ENCODE peak calls at places on chromosomes 2 and 18, in five cellular contexts. One of them, this sample, is unnamed. For H3K36me3 and H3K9me3, the result is how much of the 10 kb centered on the place peaks cover.

GRCh38 chr2:68223419-68223818 is 28.9 kb downstream of the PPP3R1 start:
- DNase-seq in adrenal gland: no peak
- DNase-seq in HCT116: no peak
- DNase-seq in tibial artery: no peak
- DNase-seq in PC-3: no peak
- DNase-seq in this sample: no peak

GRCh38 chr2:201430839-201431238 is 20.4 kb downstream of the TRAK2 start:
- DNase-seq in PC-3: no peak
- DNase-seq in tibial artery: no peak
- DNase-seq in adrenal gland: no peak
- DNase-seq in HCT116: no peak
- DNase-seq in this sample: no peak

GRCh38 chr18:79927597-79928562 is 23.6 kb downstream of the SLC66A2 start:
- DNase-seq in tibial artery: peak
- DNase-seq in PC-3: no peak
- DNase-seq in HCT116: no peak
- DNase-seq in adrenal gland: no peak
- DNase-seq in this sample: no peak

GRCh38 chr2:206231669-206232286 is 42.7 kb upstream of the ZDBF2 start:
- DNase-seq in HCT116: no peak
- DNase-seq in adrenal gland: no peak
- DNase-seq in tibial artery: no peak
- DNase-seq in PC-3: no peak
- DNase-seq in this sample: no peak

GRCh38 chr2:12091201-12091806 is 344.9 kb downstream of the LPIN1 start:
- DNase-seq in HCT116: no peak
- DNase-seq in tibial artery: no peak
- DNase-seq in PC-3: peak
- DNase-seq in adrenal gland: no peak
- DNase-seq in this sample: no peak

GRCh38 chr2:119255760-119256573 is 32.3 kb downstream of the STEAP3 start:
- DNase-seq in HCT116: peak
- DNase-seq in adrenal gland: peak
- DNase-seq in PC-3: peak
- DNase-seq in tibial artery: no peak
- DNase-seq in this sample: no peak

GRCh38 chr2:25322313-25322712 is 19.4 kb downstream of the DNMT3A start:
- DNase-seq in PC-3: no peak
- DNase-seq in tibial artery: no peak
- DNase-seq in adrenal gland: no peak
- DNase-seq in HCT116: no peak
- DNase-seq in this sample: peak

GRCh38 chr2:71658771-71659170 is 205.4 kb downstream of the DYSF start:
- DNase-seq in adrenal gland: no peak
- DNase-seq in HCT116: no peak
- DNase-seq in tibial artery: peak
- DNase-seq in PC-3: no peak
- DNase-seq in this sample: no peak

GRCh38 chr2:63890678-63891077 is 49.0 kb downstream of the UGP2 start:
- DNase-seq in tibial artery: no peak
- DNase-seq in adrenal gland: no peak
- DNase-seq in PC-3: no peak
- DNase-seq in HCT116: no peak
- DNase-seq in this sample: no peak

DNA sequence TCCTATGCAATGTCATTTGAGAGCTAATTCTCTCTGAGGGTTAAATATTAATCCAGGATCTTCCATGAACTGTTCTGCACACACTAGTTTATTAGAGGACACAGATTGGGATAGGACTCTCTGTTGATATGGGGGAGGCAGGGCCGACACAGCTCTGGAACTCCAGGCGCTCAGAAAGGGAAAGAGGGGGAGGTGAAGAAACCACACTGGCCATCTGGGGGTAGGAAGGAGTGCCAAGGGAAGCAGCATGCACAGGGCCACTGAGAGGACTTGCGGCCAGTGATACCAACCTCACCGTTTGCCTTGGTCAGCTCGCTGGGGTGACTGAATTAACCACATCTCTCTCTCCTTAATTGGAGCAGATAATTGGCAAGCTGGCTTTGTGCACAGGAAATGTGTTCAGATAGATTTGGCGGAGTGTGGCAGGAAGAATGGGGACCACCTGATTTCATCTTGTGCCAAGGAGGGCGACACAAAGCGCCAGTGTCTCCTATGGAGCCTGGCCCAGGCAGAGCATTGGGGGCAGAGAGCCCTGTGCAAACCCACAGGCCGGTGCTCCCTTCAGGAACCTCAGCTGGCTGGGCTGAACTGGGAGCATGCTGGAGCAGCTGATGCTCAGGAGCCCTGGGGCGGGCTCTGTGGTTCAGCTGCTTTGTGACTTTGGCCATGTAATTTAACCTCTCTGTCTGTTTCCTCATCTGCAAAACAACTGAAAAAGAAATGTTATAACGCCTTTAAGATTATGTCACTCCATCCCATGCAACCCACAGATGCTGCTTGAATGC is 114.8 kb upstream of the STON1 start:
- DNase-seq in adrenal gland: no peak
- DNase-seq in HCT116: no peak
- DNase-seq in tibial artery: no peak
- DNase-seq in PC-3: no peak
- DNase-seq in this sample: peak
- H3K36me3 ChIP-seq in adrenal gland: under half
- H3K36me3 ChIP-seq in HCT116: under half
- H3K36me3 ChIP-seq in tibial artery: under half
- H3K36me3 ChIP-seq in PC-3: under half
- H3K36me3 ChIP-seq in this sample: under half

GRCh38 chr2:202514732-202515131 is 120.0 kb upstream of the FAM117B start:
- DNase-seq in PC-3: no peak
- DNase-seq in HCT116: no peak
- DNase-seq in tibial artery: no peak
- DNase-seq in adrenal gland: no peak
- DNase-seq in this sample: no peak

GRCh38 chr2:202521470-202521869 is 113.3 kb upstream of the FAM117B start:
- DNase-seq in HCT116: no peak
- DNase-seq in tibial artery: no peak
- DNase-seq in PC-3: no peak
- DNase-seq in adrenal gland: no peak
- DNase-seq in this sample: no peak

DNA sequence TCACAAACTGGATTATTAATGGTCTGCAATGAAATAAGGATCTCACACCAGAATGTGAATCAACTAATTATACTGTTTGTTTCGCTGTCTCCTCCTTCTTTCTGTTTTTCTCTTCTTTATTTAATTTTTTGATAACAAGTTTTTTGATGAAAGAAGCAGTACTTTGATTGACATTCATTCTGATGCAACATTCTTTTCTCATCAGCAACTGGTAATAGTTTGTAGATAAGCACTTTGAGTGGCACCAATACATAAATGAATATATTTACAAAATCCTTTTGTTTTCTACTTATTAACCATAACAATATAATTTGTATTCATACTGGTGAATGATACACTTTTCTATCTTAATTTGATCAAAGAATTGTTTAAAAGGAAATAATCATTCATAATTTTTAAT is 115.3 kb upstream of the FAM117B start:
- DNase-seq in HCT116: no peak
- DNase-seq in tibial artery: no peak
- DNase-seq in PC-3: no peak
- DNase-seq in adrenal gland: no peak
- DNase-seq in this sample: no peak
- H3K27ac ChIP-seq in HCT116: no peak
- H3K27ac ChIP-seq in tibial artery: no peak
- H3K27ac ChIP-seq in PC-3: no peak
- H3K27ac ChIP-seq in adrenal gland: no peak
- H3K27ac ChIP-seq in this sample: no peak

DNA sequence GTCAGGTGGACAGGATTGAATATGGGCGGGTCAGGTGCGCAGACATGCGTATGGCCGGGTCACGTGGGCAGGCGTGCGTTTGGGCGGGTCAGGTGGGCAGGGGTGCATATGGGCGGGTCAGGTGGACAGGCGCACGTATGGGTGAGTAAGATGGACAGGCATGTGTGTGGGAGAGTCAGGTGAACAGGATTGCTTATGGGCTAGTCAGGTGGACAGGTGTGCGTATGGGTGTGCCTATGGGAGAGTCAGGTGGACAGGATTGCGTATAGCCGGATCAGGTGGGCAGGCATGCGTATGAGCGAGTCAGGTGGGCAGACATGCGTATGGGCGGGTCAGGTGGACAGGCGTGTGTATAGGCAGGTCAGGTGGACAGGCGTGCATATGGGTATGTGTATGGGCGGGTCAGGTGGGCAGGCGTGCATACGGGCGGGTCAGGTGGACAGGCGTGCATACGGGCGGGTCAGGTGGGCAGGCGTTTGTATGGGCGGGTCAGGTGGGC is 30.3 kb upstream of the KLF11 start:
- DNase-seq in tibial artery: peak
- DNase-seq in PC-3: no peak
- DNase-seq in HCT116: peak
- DNase-seq in adrenal gland: no peak
- DNase-seq in this sample: no peak
- H3K9me3 ChIP-seq in tibial artery: under half
- H3K9me3 ChIP-seq in PC-3: under half
- H3K9me3 ChIP-seq in HCT116: under half
- H3K9me3 ChIP-seq in adrenal gland: under half
- H3K9me3 ChIP-seq in this sample: under half

GRCh38 chr2:131062066-131062465 is 31.2 kb downstream of the FAM168B start:
- DNase-seq in adrenal gland: no peak
- DNase-seq in HCT116: no peak
- DNase-seq in tibial artery: no peak
- DNase-seq in PC-3: no peak
- DNase-seq in this sample: no peak
- H3K36me3 ChIP-seq in adrenal gland: under half
- H3K36me3 ChIP-seq in HCT116: under half
- H3K36me3 ChIP-seq in tibial artery: under half
- H3K36me3 ChIP-seq in PC-3: under half
- H3K36me3 ChIP-seq in this sample: under half

GRCh38 chr2:225090746-225091145 is 48.5 kb upstream of the DOCK10 start:
- DNase-seq in tibial artery: no peak
- DNase-seq in HCT116: no peak
- DNase-seq in PC-3: peak
- DNase-seq in adrenal gland: no peak
- DNase-seq in this sample: no peak
- H3K27ac ChIP-seq in tibial artery: no peak
- H3K27ac ChIP-seq in HCT116: no peak
- H3K27ac ChIP-seq in PC-3: peak
- H3K27ac ChIP-seq in adrenal gland: no peak
- H3K27ac ChIP-seq in this sample: no peak

GRCh38 chr2:134999536-134999935 is 47.7 kb downstream of the MAP3K19 start:
- DNase-seq in tibial artery: no peak
- DNase-seq in adrenal gland: no peak
- DNase-seq in HCT116: no peak
- DNase-seq in PC-3: no peak
- DNase-seq in this sample: no peak
- H3K9me3 ChIP-seq in tibial artery: under half
- H3K9me3 ChIP-seq in adrenal gland: under half
- H3K9me3 ChIP-seq in HCT116: under half
- H3K9me3 ChIP-seq in PC-3: under half
- H3K9me3 ChIP-seq in this sample: under half

GRCh38 chr2:228919808-228920207 is 351.3 kb downstream of the PID1 start:
- DNase-seq in adrenal gland: no peak
- DNase-seq in HCT116: no peak
- DNase-seq in PC-3: no peak
- DNase-seq in tibial artery: no peak
- DNase-seq in this sample: no peak
- H3K36me3 ChIP-seq in adrenal gland: under half
- H3K36me3 ChIP-seq in HCT116: under half
- H3K36me3 ChIP-seq in PC-3: under half
- H3K36me3 ChIP-seq in tibial artery: under half
- H3K36me3 ChIP-seq in this sample: under half

DNA sequence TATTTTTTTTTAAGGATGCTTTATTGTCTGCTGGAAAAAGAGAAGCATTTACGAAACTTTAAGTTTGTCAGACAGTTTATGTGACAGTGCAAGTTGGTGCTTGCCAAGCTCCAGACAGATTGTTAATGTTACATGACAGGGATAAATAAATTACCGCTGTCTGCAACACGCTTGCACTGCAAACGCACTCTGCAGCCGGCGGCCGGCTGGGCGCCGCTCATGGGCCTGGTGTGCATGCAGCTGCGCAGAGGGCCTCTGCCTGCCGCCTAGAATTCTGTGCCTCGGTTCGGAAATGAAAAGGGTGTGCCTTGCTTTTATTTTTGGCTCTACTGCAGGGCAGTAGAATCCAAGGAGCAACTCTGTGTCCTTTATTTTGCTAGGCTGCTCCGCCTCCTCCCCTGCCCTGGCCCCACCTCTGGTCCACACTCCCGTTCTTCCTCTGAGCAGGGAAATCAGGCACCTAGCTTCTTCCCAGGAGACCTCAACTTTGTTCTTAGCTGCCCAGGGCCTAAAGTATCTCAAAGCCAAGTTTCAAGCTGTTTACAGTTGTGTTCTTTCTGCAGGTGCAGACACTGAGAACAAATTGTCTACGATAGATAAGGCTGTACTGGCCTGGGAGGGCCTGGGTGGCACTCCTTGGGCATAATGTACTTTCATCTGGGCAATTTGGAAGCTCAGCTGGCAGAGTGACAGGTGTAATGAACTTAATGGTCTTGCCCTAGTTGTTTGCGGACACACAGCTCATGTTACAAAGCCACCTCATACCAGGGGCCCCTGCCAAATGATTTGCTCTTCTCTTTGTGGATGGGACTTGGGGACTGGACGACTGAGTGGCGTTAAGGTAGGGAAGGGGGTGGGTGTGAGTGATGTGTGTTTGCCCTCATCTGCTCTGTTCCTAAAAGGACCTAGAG is 4.1 kb downstream of the LDLRAD4 start:
- DNase-seq in PC-3: peak
- DNase-seq in adrenal gland: peak
- DNase-seq in HCT116: no peak
- DNase-seq in tibial artery: peak
- DNase-seq in this sample: peak
- H3K27ac ChIP-seq in PC-3: no peak
- H3K27ac ChIP-seq in adrenal gland: peak
- H3K27ac ChIP-seq in HCT116: no peak
- H3K27ac ChIP-seq in tibial artery: peak
- H3K27ac ChIP-seq in this sample: peak

GRCh38 chr2:108404784-108405397 is 27.1 kb downstream of the SULT1C4 start:
- DNase-seq in HCT116: no peak
- DNase-seq in tibial artery: no peak
- DNase-seq in PC-3: no peak
- DNase-seq in adrenal gland: no peak
- DNase-seq in this sample: no peak

GRCh38 chr2:108399479-108399878 is 21.7 kb downstream of the SULT1C4 start:
- DNase-seq in PC-3: no peak
- DNase-seq in adrenal gland: no peak
- DNase-seq in tibial artery: no peak
- DNase-seq in HCT116: no peak
- DNase-seq in this sample: no peak

GRCh38 chr2:108396845-108397244 is 19.1 kb downstream of the SULT1C4 start:
- DNase-seq in PC-3: peak
- DNase-seq in HCT116: peak
- DNase-seq in adrenal gland: peak
- DNase-seq in tibial artery: no peak
- DNase-seq in this sample: no peak

GRCh38 chr2:108403494-108403893 is 25.7 kb downstream of the SULT1C4 start:
- DNase-seq in PC-3: no peak
- DNase-seq in adrenal gland: no peak
- DNase-seq in HCT116: no peak
- DNase-seq in tibial artery: no peak
- DNase-seq in this sample: no peak

DNA sequence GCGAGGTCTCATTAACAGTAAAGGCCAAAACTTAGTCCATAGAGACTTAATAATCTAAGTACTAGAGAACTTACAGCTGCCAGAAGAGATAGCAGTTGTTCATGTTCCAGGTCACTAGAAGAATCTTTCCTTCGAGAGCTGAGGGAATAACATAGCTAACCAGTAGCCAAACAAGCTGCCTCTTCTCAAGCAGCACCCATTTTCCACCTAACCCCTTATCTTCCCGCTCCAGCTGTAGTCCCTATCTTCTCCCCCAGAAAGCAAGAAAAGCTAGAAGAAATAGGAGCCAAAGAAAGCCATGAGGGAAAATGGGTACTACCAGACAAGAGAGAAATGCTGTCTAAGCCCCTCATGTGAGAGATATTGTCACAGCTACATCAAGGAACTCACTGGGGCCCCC is 24.0 kb downstream of the SULT1C4 start:
- DNase-seq in PC-3: no peak
- DNase-seq in HCT116: no peak
- DNase-seq in tibial artery: no peak
- DNase-seq in adrenal gland: no peak
- DNase-seq in this sample: no peak
- H3K9me3 ChIP-seq in PC-3: under half
- H3K9me3 ChIP-seq in HCT116: under half
- H3K9me3 ChIP-seq in tibial artery: under half
- H3K9me3 ChIP-seq in adrenal gland: under half
- H3K9me3 ChIP-seq in this sample: under half

This sample was measured in heart left ventricle.